ENCODE peak calls at places on chromosomes 4 and X, in four cellular contexts. N, X, S and G are unnamed samples.

GRCh38 chr4:56654238-56654632 is 26.9 kb downstream of the HOPX start:
- DNase-seq in N (no peak), X (no peak), S (no peak), G (no peak)

GRCh38 chr4:6232836-6233785 is 32.8 kb upstream of the JAKMIP1 start:
- DNase-seq in N (no peak), X (no peak), S (no peak), G (no peak)

GRCh38 chr4:113837397-113837796 is 75.9 kb upstream of the CAMK2D start:
- DNase-seq in N (no peak), X (no peak), S (peak), G (no peak)

GRCh38 chr4:76476606-76477005 is 41.6 kb downstream of the SHROOM3 start:
- DNase-seq in N (no peak), X (no peak), S (no peak), G (no peak)

GRCh38 chrX:23557070-23557469 is 110.2 kb upstream of the PRDX4 start:
- DNase-seq in N (no peak), X (no peak), S (no peak), G (peak)

GRCh38 chrX:84501798-84502628 is at the start of gene HDX:
- DNase-seq in N (peak), X (no peak), S (peak), G (peak)

GRCh38 chrX:69060631-69061408 is 104.4 kb downstream of the PJA1 start:
- DNase-seq in N (no peak), X (no peak), S (no peak), G (peak)

GRCh38 chr4:147157860-147158701 is 212.4 kb upstream of the TTC29 start:
- DNase-seq in N (peak), X (no peak), S (no peak), G (peak)

GRCh38 chr4:103054030-103054429 is 22.5 kb downstream of the SLC9B2 start:
- DNase-seq in N (no peak), X (no peak), S (no peak), G (peak)

GRCh38 chr4:110165382-110166285 is 32.8 kb downstream of the ELOVL6 start:
- DNase-seq in N (peak), X (no peak), S (no peak), G (no peak)

GRCh38 chr4:97911236-97911906 is 231.9 kb downstream of the STPG2 start:
- DNase-seq in N (no peak), X (no peak), S (no peak), G (no peak)

GRCh38 chr4:119715490-119716445 is 87.2 kb upstream of the PDE5A start:
- DNase-seq in N (no peak), X (no peak), S (no peak), G (no peak)

GRCh38 chr4:183620421-183620820 is 38.6 kb downstream of the RWDD4 start:
- DNase-seq in N (no peak), X (no peak), S (no peak), G (no peak)

GRCh38 chr4:169102011-169102410 is 92.0 kb upstream of the CBR4 start:
- DNase-seq in N (no peak), X (no peak), S (no peak), G (no peak)

GRCh38 chr4:127145001-127145400 is 487.8 kb upstream of the INTU start:
- DNase-seq in N (no peak), X (no peak), S (no peak), G (no peak)

GRCh38 chrX:67574696-67575095 is 30.9 kb downstream of the AR start:
- DNase-seq in N (no peak), X (no peak), S (no peak), G (no peak)

GRCh38 chr4:146371812-146372211 is 149.9 kb downstream of the SLC10A7 start:
- DNase-seq in N (no peak), X (no peak), S (no peak), G (no peak)

GRCh38 chrX:78527263-78527662 is 131.9 kb downstream of the RTL3 start:
- DNase-seq in N (no peak), X (no peak), S (no peak), G (no peak)

GRCh38 chr4:46999584-46999983 is 6.2 kb upstream of the GABRA4 start:
- DNase-seq in N (no peak), X (no peak), S (no peak), G (no peak)

GRCh38 chrX:50475208-50475607 is 4.6 kb upstream of the DGKK start:
- DNase-seq in N (no peak), X (no peak), S (no peak), G (no peak)

GRCh38 chrX:71540801-71541545 is 8.1 kb downstream of the OGT start:
- DNase-seq in N (no peak), X (no peak), S (no peak), G (no peak)

GRCh38 chrX:132025085-132025484 is 2.0 kb downstream of the STK26 start:
- DNase-seq in N (no peak), X (no peak), S (no peak), G (peak)

GRCh38 chr4:112523764-112524505 is 8.0 kb upstream of the NEUROG2 start:
- DNase-seq in N (peak), X (peak), S (no peak), G (peak)

GRCh38 chrX:10620121-10620699 is at the start of gene MID1:
- DNase-seq in N (peak), X (no peak), S (no peak), G (no peak)

GRCh38 chr4:519885-520595 is 21.0 kb downstream of the PIGG start:
- DNase-seq in N (no peak), X (no peak), S (no peak), G (no peak)

GRCh38 chr4:73832651-73833237 is 3.7 kb upstream of the CXCL6 start:
- DNase-seq in N (no peak), X (peak), S (no peak), G (no peak)
- TF ChIP-seq TARDBP in N (no peak), X (no peak), S (no peak), G (no peak)

GRCh38 chrX:53091354-53091753 is 2.6 kb upstream of the KANTR start:
- DNase-seq in N (no peak), X (no peak), S (no peak), G (no peak)
- TF ChIP-seq TARDBP in N (no peak), X (no peak), S (no peak), G (no peak)

GRCh38 chr4:82896755-82897154 is 3.8 kb upstream of the THAP9 start:
- DNase-seq in N (no peak), X (no peak), S (no peak), G (no peak)
- TF ChIP-seq TARDBP in N (no peak), X (no peak), S (no peak), G (no peak)

GRCh38 chr4:85367815-85368214 is 107.1 kb upstream of the ARHGAP24 start:
- DNase-seq in N (no peak), X (no peak), S (no peak), G (no peak)

GRCh38 chr4:85368932-85369331 is 106.0 kb upstream of the ARHGAP24 start:
- DNase-seq in N (no peak), X (no peak), S (no peak), G (no peak)

GRCh38 chr4:85369703-85370380 is 105.1 kb upstream of the ARHGAP24 start:
- DNase-seq in N (peak), X (no peak), S (no peak), G (peak)

GRCh38 chr4:85370400-85371032 is 104.4 kb upstream of the ARHGAP24 start:
- DNase-seq in N (peak), X (peak), S (peak), G (peak)

DNA sequence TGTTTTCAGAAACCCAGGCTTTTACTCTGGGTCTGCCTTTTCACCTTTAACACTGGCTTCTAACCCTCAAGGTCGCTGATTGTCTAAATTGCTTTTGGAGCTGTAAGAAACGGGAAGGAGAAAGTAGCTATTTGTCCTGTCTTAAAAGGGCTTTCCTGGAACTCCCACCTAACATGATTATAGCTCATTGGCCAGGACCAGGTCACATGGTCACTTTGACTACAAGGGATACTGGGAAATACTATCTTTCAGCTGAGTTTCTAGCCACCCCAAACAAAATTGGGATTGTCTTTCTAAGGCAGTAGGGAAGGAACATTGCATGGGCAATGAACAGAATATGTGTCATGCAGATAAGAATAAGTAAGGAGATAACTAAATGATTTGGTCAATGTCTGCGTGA is 106.7 kb upstream of the ARHGAP24 start:
- DNase-seq in N (no peak), X (peak), S (no peak), G (no peak)
- TF ChIP-seq TARDBP in N (no peak), X (no peak), S (no peak), G (no peak)

GRCh38 chr4:80125252-80126177 is 52.5 kb upstream of the ANTXR2 start:
- DNase-seq in N (peak), X (peak), S (no peak), G (no peak)
- TF ChIP-seq TARDBP in N (no peak), X (no peak), S (no peak), G (no peak)

DNA sequence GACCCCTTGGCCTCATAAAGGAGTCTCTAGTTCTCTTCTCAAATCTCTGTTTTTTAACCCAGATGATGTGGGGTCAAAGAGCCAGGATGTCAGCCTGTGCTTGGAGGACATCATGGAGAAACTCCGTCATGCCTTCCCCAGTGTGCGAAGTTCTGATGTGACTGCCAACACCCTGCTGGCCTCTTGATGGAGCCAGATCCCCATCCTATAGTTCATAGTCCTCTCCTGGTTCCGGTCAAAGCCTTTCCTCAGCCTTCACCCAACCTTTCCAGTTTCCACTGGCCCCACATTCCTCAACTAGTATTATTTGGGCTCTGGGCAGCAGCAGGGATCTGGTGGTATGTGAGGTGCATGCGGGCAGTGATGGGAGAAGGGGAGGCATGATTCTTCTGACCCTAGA is 30.7 kb downstream of the TAF7L start:
- DNase-seq in N (peak), X (peak), S (no peak), G (peak)
- TF ChIP-seq TARDBP in N (no peak), X (no peak), S (no peak), G (no peak)

GRCh38 chr4:23890369-23891063 is 669 bp upstream of the PPARGC1A start:
- DNase-seq in N (no peak), X (no peak), S (no peak), G (no peak)
- TF ChIP-seq TARDBP in N (no peak), X (no peak), S (no peak), G (no peak)

GRCh38 chr4:160956875-160957274 is 1206.9 kb downstream of the FSTL5 start:
- DNase-seq in N (no peak), X (no peak), S (no peak), G (no peak)
- TF ChIP-seq TARDBP in N (no peak), X (no peak), S (no peak), G (no peak)

DNA sequence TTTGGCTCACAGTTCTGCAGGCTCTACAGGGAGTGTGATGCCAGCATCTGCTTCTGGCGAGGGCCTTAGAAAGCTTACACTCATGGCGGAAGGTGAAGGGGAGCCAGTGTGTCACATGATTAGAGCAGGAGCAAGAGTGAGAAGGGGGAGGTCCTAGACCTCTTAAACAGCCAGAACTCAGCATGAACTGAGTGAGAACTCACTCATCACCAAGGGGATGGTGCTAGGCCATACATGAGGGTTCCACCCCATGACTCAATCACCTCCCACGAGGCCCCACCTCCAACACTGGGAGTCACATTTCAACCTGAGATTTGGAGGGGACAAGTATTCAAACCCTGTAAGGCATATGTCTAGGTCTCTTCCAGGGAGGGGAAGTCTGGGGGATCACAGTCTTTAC is 33.4 kb downstream of the SPRY1 start:
- DNase-seq in N (no peak), X (peak), S (no peak), G (no peak)
- TF ChIP-seq TARDBP in N (no peak), X (no peak), S (no peak), G (no peak)

GRCh38 chr4:108484187-108484586 is 136.2 kb upstream of the RPL34 start:
- DNase-seq in N (no peak), X (no peak), S (no peak), G (no peak)

GRCh38 chr4:108483650-108484049 is 136.7 kb upstream of the RPL34 start:
- DNase-seq in N (no peak), X (no peak), S (no peak), G (no peak)

GRCh38 chr4:108480881-108481280 is 139.5 kb upstream of the RPL34 start:
- DNase-seq in N (no peak), X (no peak), S (no peak), G (no peak)

GRCh38 chr4:108486046-108486445 is 134.3 kb upstream of the RPL34 start:
- DNase-seq in N (no peak), X (no peak), S (no peak), G (no peak)

GRCh38 chr4:108483077-108483476 is 137.3 kb upstream of the RPL34 start:
- DNase-seq in N (no peak), X (no peak), S (no peak), G (no peak)
- TF ChIP-seq TARDBP in N (no peak), X (no peak), S (no peak), G (no peak)